ENCODE peak calls at places on chromosomes 11 and 22, in six cellular contexts. L is ovary, P is vagina, H is stomach, S is sigmoid colon, X is epithelial cell of proximal tubule. Z is an unnamed sample.
A peak's percentile ranks its signal among the peaks of the same experiment; 100 is the strongest.

GRCh38 chr22:25779426-25779825 is 37.4 kb downstream of the MYO18B start:
- DNase-seq in S (no peak), H (no peak), P (no peak), X (no peak), L (no peak), Z (no peak)

GRCh38 chr11:86874314-86875056 is 74.1 kb downstream of the PRSS23 start:
- DNase-seq in H (no peak), X (no peak), S (no peak), P (no peak), L (no peak), Z (no peak)

GRCh38 chr11:73565804-73566203 is 32.1 kb downstream of the FAM168A start:
- DNase-seq in X (no peak), H (no peak), P (no peak), S (no peak), L (no peak), Z (no peak)

GRCh38 chr11:59207988-59208432 is 4.7 kb downstream of the MPEG1 start:
- DNase-seq in L (no peak), H (peak; percentile 51), P (no peak), X (peak; percentile 61), S (no peak), Z (peak; percentile 50)

GRCh38 chr11:20353829-20354434 is 9.6 kb upstream of the HTATIP2 start:
- DNase-seq in X (no peak), H (peak; percentile 29), L (no peak), S (no peak), P (no peak), Z (peak; percentile 42)

GRCh38 chr22:27686534-27686933 is 115.0 kb downstream of the MN1 start:
- DNase-seq in P (no peak), L (peak; percentile 31), H (peak; percentile 87), X (no peak), S (peak; percentile 84), Z (no peak)

GRCh38 chr11:133082453-133082781 is 449.9 kb downstream of the OPCML start:
- DNase-seq in S (peak; percentile 77), H (no peak), X (no peak), P (peak; percentile 100), L (no peak), Z (peak; percentile 41)

GRCh38 chr11:16511109-16511806 is 154.9 kb upstream of the SOX6 start:
- DNase-seq in X (peak; percentile 76), P (no peak), S (no peak), H (no peak), L (no peak), Z (no peak)

GRCh38 chr11:44793350-44794090 is 66.8 kb downstream of the TSPAN18 start:
- DNase-seq in X (no peak), L (no peak), H (no peak), P (no peak), S (no peak), Z (no peak)

GRCh38 chr11:76588455-76589325 is 81.9 kb downstream of the LRRC32 start:
- DNase-seq in L (no peak), S (peak; percentile 85), X (no peak), H (peak; percentile 42), P (no peak), Z (peak; percentile 90)

GRCh38 chr11:133136376-133136775 is 395.9 kb downstream of the OPCML start:
- DNase-seq in X (no peak), H (no peak), L (no peak), S (no peak), P (no peak), Z (no peak)

GRCh38 chr11:209275-210121 is 2.0 kb downstream of the RIC8A start:
- DNase-seq in X (no peak), P (no peak), L (peak; percentile 42), S (peak; percentile 73), H (peak; percentile 24), Z (no peak)

GRCh38 chr11:13538044-13538443 is 42.2 kb upstream of the PTH start:
- DNase-seq in L (no peak), S (no peak), H (no peak), P (no peak), X (no peak), Z (no peak)

GRCh38 chr11:13534358-13534757 is 38.6 kb upstream of the PTH start:
- DNase-seq in H (no peak), P (no peak), L (no peak), S (no peak), X (no peak), Z (no peak)

GRCh38 chr11:13535819-13536218 is 40.0 kb upstream of the PTH start:
- DNase-seq in L (no peak), X (no peak), P (no peak), S (no peak), H (no peak), Z (peak; percentile 3)
- TF ChIP-seq CTCF in L (no peak), X (peak; percentile 15), P (no peak), S (no peak), H (no peak), Z (no peak)

GRCh38 chr11:47536925-47537324 is 16.0 kb downstream of the CELF1 start:
- DNase-seq in H (no peak), X (no peak), S (no peak), P (no peak), L (no peak), Z (no peak)
- TF ChIP-seq CTCF in H (no peak), X (no peak), S (no peak), P (no peak), L (no peak), Z (no peak)

GRCh38 chr22:48621085-48621484 is 1206.6 kb downstream of the BRD1 start:
- DNase-seq in S (no peak), X (no peak), P (no peak), L (no peak), H (no peak), Z (no peak)

GRCh38 chr22:48627203-48627602 is 1200.5 kb downstream of the BRD1 start:
- DNase-seq in P (no peak), H (no peak), S (no peak), X (no peak), L (peak; percentile 59), Z (peak; percentile 30)

GRCh38 chr22:48624401-48624800 is 1203.3 kb downstream of the BRD1 start:
- DNase-seq in L (no peak), X (no peak), S (no peak), H (no peak), P (no peak), Z (no peak)

GRCh38 chr22:48619721-48620120 is 1208.0 kb downstream of the BRD1 start:
- DNase-seq in S (no peak), P (no peak), X (no peak), H (no peak), L (no peak), Z (no peak)

GRCh38 chr22:48622891-48623545 is 1204.7 kb downstream of the BRD1 start:
- DNase-seq in L (no peak), S (no peak), X (no peak), P (no peak), H (no peak), Z (no peak)
- TF ChIP-seq CTCF in L (no peak), S (no peak), X (no peak), P (no peak), H (no peak), Z (no peak)

DNA sequence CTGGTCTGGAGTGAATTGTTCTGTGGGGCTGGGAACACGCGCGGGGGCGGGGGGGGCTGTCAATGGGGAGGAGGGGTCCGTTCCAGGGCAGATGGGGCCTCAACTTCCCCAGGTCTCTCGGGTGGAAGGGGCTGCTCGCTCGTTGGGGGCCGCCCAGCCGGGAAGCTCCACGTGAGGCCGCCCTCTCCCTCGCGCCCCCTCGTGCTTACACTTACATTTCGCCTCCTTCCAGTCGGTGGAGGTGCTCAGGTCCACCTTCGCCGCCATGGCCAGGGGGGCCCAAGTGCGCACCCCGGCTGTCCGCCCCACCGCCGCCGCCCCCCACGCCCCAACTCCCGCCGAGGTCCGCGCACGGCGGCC is 451 bp downstream of the MACROD1 start:
- DNase-seq in X (no peak), H (no peak), P (no peak), L (peak; percentile 61), S (no peak), Z (peak; percentile 48)
- TF ChIP-seq CTCF in X (no peak), H (no peak), P (no peak), L (no peak), S (no peak), Z (no peak)

DNA sequence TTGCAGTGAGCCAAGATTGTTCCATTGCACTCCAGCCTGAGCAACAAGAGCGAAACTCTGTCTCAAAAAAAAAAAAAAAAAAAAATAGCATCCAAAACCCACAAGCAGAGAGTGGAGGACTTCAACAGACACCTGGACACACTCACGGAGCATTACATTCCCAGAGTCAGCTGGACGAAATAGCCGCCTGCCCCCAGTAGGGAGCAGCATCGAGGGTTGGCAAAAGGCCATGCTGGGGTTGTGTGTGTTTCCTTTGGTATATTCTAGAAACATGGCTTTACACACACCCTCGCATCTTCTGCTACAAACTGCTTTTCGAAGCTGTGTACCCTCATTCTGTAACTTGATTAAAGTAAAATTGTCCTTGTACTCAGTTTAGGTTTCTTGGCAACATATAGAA is 5.3 kb downstream of the ADA2 start:
- DNase-seq in X (no peak), P (no peak), L (peak; percentile 33), H (peak; percentile 38), S (peak; percentile 70), Z (peak; percentile 67)
- TF ChIP-seq CTCF in X (peak; percentile 57), P (no peak), L (no peak), H (no peak), S (no peak), Z (peak; percentile 47)

GRCh38 chr11:129996113-129996870 is 6.3 kb downstream of the PRDM10 start:
- DNase-seq in X (no peak), S (peak; percentile 75), P (no peak), L (no peak), H (no peak), Z (no peak)

GRCh38 chr11:129995163-129995562 is 7.5 kb downstream of the PRDM10 start:
- DNase-seq in P (no peak), L (no peak), S (no peak), H (no peak), X (no peak), Z (no peak)

GRCh38 chr11:129987950-129988349 is 14.7 kb downstream of the PRDM10 start:
- DNase-seq in S (no peak), P (no peak), H (no peak), L (no peak), X (no peak), Z (no peak)

GRCh38 chr11:129989437-129989836 is 13.2 kb downstream of the PRDM10 start:
- DNase-seq in L (no peak), P (no peak), S (no peak), H (no peak), X (no peak), Z (no peak)

GRCh38 chr11:129992161-129992944 is 10.3 kb downstream of the PRDM10 start:
- DNase-seq in H (peak; percentile 60), X (no peak), L (no peak), S (no peak), P (no peak), Z (peak; percentile 71)
- TF ChIP-seq CTCF in H (peak; percentile 10), X (peak; percentile 81), L (no peak), S (no peak), P (no peak), Z (peak; percentile 34)

DNA sequence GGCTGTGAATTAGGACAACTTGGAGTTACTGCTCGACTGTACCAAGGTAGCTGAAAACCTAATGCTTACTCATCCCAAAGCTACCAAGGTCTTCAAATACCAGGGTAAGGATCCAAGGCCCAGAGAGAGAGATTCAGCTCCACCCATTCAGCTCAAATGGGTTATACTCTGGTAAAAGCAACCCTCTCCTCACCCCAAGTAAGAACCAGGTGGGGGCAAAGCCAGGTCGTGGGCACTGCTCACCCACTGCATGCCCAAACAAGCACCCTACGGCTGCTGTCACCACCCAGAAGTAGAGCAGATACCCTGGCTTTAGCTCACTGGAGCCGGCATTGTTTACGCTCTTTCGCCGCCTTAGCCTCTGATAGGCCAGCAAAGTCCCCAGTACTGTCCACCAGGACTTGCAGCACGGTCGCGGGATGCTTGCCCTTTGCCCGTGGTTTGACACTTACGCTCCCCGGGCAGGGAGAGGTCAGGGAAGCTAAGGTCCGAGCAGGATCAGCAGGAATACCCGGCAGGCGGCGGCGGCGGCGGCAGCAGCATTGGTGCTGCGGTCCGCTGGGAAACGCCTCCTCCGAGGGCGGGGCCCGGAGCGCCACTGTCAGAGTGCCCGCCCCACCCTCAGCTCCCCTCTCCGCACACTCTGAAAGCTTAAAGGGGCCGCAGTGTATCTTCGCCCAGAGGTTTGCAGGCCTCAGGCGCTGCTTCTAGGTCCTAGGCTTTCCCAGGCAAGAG is 19.6 kb downstream of the CKAP5 start:
- DNase-seq in S (peak; percentile 91), H (peak; percentile 82), L (peak; percentile 79), P (no peak), X (no peak), Z (peak; percentile 85)
- TF ChIP-seq CTCF in S (no peak), H (no peak), L (peak; percentile 20), P (no peak), X (no peak), Z (no peak)

Z was measured in activated CD8-positive, alpha-beta T cell treated with anti-CD3 and anti-CD28 coated beads for 36 hours.